ENCODE peak calls at places on chromosomes 16 and 17, in six cellular contexts. Z, C, N, D, M and L are unnamed samples.

GRCh38 chr17:21253646-21254441 is 634 bp upstream of the NATD1 start:
- DNase-seq in Z (no peak), C (no peak), N (no peak), D (no peak), M (no peak), L (no peak)

GRCh38 chr16:49495596-49496355 is 122.2 kb downstream of the C16orf78 start:
- DNase-seq in Z (no peak), C (no peak), N (no peak), D (no peak), M (no peak), L (no peak)

GRCh38 chr16:9885457-9885856 is 296.8 kb downstream of the GRIN2A start:
- DNase-seq in Z (no peak), C (no peak), N (no peak), D (no peak), M (no peak), L (no peak)

GRCh38 chr16:21076186-21076883 is 74.3 kb downstream of the DNAH3 start:
- DNase-seq in Z (no peak), C (no peak), N (no peak), D (no peak), M (peak), L (no peak)

GRCh38 chr16:14436410-14436955 is 193.6 kb downstream of the PARN start:
- DNase-seq in Z (no peak), C (no peak), N (no peak), D (no peak), M (no peak), L (no peak)

GRCh38 chr17:28741358-28742349 is 2.2 kb upstream of the TRAF4 start:
- DNase-seq in Z (no peak), C (no peak), N (no peak), D (peak), M (no peak), L (no peak)

GRCh38 chr17:82884923-82885322 is 45.1 kb upstream of the ZNF750 start:
- DNase-seq in Z (no peak), C (no peak), N (no peak), D (no peak), M (no peak), L (no peak)

GRCh38 chr17:29615492-29616299 is 7.0 kb downstream of the CORO6 start:
- DNase-seq in Z (no peak), C (peak), N (peak), D (peak), M (peak), L (peak)

GRCh38 chr16:75247249-75247648 is 4.2 kb downstream of the BCAR1 start:
- DNase-seq in Z (no peak), C (no peak), N (no peak), D (no peak), M (no peak), L (no peak)

GRCh38 chr17:51434434-51435170 is 174.3 kb downstream of the UTP18 start:
- DNase-seq in Z (no peak), C (peak), N (no peak), D (peak), M (no peak), L (no peak)

GRCh38 chr16:81620029-81620428 is 159.1 kb upstream of the PLCG2 start:
- DNase-seq in Z (no peak), C (no peak), N (no peak), D (no peak), M (no peak), L (no peak)

GRCh38 chr16:86925067-86925791 is 346.9 kb downstream of the FOXL1 start:
- DNase-seq in Z (no peak), C (no peak), N (no peak), D (no peak), M (no peak), L (peak)

GRCh38 chr17:47335101-47335936 is 11.6 kb downstream of the EFCAB13 start:
- DNase-seq in Z (no peak), C (no peak), N (no peak), D (no peak), M (no peak), L (no peak)

GRCh38 chr17:850828-851759 is 68.9 kb downstream of the MRM3 start:
- DNase-seq in Z (no peak), C (no peak), N (peak), D (no peak), M (no peak), L (peak)
- TF ChIP-seq SMC3 in Z (no peak), C (no peak), N (no peak), D (no peak), M (no peak), L (no peak)

GRCh38 chr16:56964243-56965148 is 2.7 kb downstream of the CETP start:
- DNase-seq in Z (no peak), C (peak), N (peak), D (peak), M (peak), L (peak)

GRCh38 chr16:56969769-56970168 is 8.0 kb downstream of the CETP start:
- DNase-seq in Z (no peak), C (no peak), N (no peak), D (no peak), M (no peak), L (no peak)

GRCh38 chr16:56965149-56965938 is 3.6 kb downstream of the CETP start:
- DNase-seq in Z (no peak), C (no peak), N (no peak), D (no peak), M (no peak), L (peak)

GRCh38 chr16:56965939-56966515 is 4.3 kb downstream of the CETP start:
- DNase-seq in Z (no peak), C (no peak), N (no peak), D (no peak), M (no peak), L (no peak)

DNA sequence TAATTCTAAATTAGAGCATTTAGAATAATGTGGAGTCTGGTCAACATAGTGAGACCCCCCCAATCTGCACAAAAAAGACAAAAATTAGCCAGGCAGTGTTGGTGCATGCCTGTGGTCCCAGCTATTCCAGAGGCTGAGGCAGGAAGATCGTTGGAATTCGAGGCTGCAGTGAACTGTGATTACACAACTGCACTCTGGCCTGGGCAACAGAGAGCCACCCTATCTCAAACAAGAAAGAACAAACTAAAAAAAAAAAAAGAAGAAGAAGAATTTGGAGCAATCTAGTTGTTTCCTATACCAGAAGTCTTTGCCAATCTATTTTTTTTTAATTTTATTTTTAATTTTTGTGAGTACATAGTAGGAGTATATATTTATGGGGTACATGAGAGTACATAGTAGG is 6.0 kb downstream of the CETP start:
- DNase-seq in Z (no peak), C (no peak), N (no peak), D (no peak), M (peak), L (no peak)
- TF ChIP-seq SMC3 in Z (no peak), C (no peak), N (no peak), D (no peak), M (peak), L (no peak)

GRCh38 chr17:48441862-48442261 is 11.8 kb upstream of the SKAP1 start:
- DNase-seq in Z (no peak), C (no peak), N (no peak), D (no peak), M (no peak), L (no peak)

GRCh38 chr17:48444531-48445247 is 14.7 kb upstream of the SKAP1 start:
- DNase-seq in Z (no peak), C (no peak), N (no peak), D (no peak), M (no peak), L (no peak)

GRCh38 chr17:48441231-48441711 is 11.3 kb upstream of the SKAP1 start:
- DNase-seq in Z (peak), C (no peak), N (no peak), D (no peak), M (no peak), L (no peak)

GRCh38 chr17:48443712-48444111 is 13.7 kb upstream of the SKAP1 start:
- DNase-seq in Z (no peak), C (no peak), N (no peak), D (no peak), M (no peak), L (no peak)

DNA sequence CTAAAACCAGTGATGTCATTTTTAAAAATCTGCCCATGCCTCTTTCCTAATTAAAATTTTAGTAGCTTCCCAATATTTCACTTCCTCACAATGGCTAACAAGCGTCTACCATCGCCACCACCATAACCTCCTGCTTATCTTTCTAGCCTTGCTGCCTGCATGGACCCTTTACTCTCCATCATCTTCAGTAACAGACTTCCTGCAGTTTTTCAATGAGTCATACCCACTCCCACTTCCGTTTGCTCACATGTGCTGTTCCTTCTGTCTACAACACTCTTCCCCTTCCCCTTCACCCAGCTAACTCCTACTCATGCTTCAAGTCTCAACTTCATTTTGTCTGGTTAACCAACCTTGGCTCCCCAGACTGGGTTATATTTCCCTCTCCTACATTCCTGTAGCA is 12.8 kb upstream of the SKAP1 start:
- DNase-seq in Z (no peak), C (no peak), N (no peak), D (peak), M (no peak), L (no peak)
- TF ChIP-seq SMC3 in Z (no peak), C (no peak), N (no peak), D (no peak), M (no peak), L (no peak)

GRCh38 chr17:9406046-9406631 is 169.5 kb downstream of the STX8 start:
- DNase-seq in Z (no peak), C (no peak), N (no peak), D (no peak), M (no peak), L (peak)

GRCh38 chr17:9402590-9403199 is 172.9 kb downstream of the STX8 start:
- DNase-seq in Z (no peak), C (peak), N (peak), D (no peak), M (peak), L (peak)

GRCh38 chr17:9403207-9403606 is 172.4 kb downstream of the STX8 start:
- DNase-seq in Z (no peak), C (no peak), N (no peak), D (no peak), M (no peak), L (no peak)

GRCh38 chr17:9401434-9401833 is 174.2 kb downstream of the STX8 start:
- DNase-seq in Z (no peak), C (peak), N (no peak), D (no peak), M (no peak), L (peak)
- TF ChIP-seq SMC3 in Z (no peak), C (no peak), N (no peak), D (no peak), M (no peak), L (no peak)

GRCh38 chr17:3656755-3657587 is 11.4 kb downstream of the TAX1BP3 start:
- DNase-seq in Z (no peak), C (no peak), N (no peak), D (no peak), M (no peak), L (no peak)

GRCh38 chr17:3657588-3657869 is 10.8 kb downstream of the TAX1BP3 start:
- DNase-seq in Z (no peak), C (no peak), N (no peak), D (no peak), M (no peak), L (no peak)

GRCh38 chr17:3658784-3659449 is 9.5 kb downstream of the TAX1BP3 start:
- DNase-seq in Z (no peak), C (no peak), N (no peak), D (no peak), M (no peak), L (no peak)

GRCh38 chr17:3659541-3660111 is 8.8 kb downstream of the TAX1BP3 start:
- DNase-seq in Z (no peak), C (peak), N (no peak), D (peak), M (no peak), L (peak)

GRCh38 chr17:3657874-3658783 is 10.2 kb downstream of the TAX1BP3 start:
- DNase-seq in Z (no peak), C (no peak), N (no peak), D (no peak), M (no peak), L (no peak)
- TF ChIP-seq SMC3 in Z (no peak), C (no peak), N (no peak), D (no peak), M (no peak), L (no peak)

GRCh38 chr16:23863511-23864422 is 28.0 kb downstream of the PRKCB start:
- DNase-seq in Z (no peak), C (no peak), N (no peak), D (no peak), M (peak), L (no peak)
- TF ChIP-seq SMC3 in Z (no peak), C (no peak), N (no peak), D (no peak), M (no peak), L (no peak)

GRCh38 chr17:80956321-80957190 is 35.1 kb upstream of the CHMP6 start:
- DNase-seq in Z (no peak), C (no peak), N (no peak), D (no peak), M (no peak), L (no peak)
- TF ChIP-seq SMC3 in Z (no peak), C (no peak), N (no peak), D (no peak), M (no peak), L (no peak)